ENCODE peak calls at places on chromosomes 5 and 9, in eight cellular contexts. H is fibroblast of the aortic adventitia; E is stimulated activated CD4-positive, alpha-beta T cell treated with anti-CD3 and anti-CD28 coated beads, Interleukin-2, amount 100 ng/mL, for 48 hours; N is HTR-8/SVneo; O is memory B cell; P is Caki2; U is KBM-7; M is OCI-LY7. C is an unnamed sample.

GRCh38 chr5:175876107-175876506 is 4.7 kb downstream of the CPLX2 start:
- DNase-seq in H (no peak), E (no peak), N (no peak), O (no peak), P (no peak), U (no peak), M (no peak), C (no peak)

GRCh38 chr9:31445357-31445756 is 939.1 kb upstream of the ACO1 start:
- DNase-seq in H (no peak), E (no peak), N (no peak), O (no peak), P (no peak), U (no peak), M (no peak), C (no peak)

GRCh38 chr5:93756372-93756771 is 15.0 kb upstream of the POU5F2 start:
- DNase-seq in H (no peak), E (no peak), N (no peak), O (no peak), P (no peak), U (no peak), M (no peak), C (no peak)

GRCh38 chr5:177312649-177313181 is 1.0 kb upstream of the MXD3 start:
- DNase-seq in H (no peak), E (no peak), N (peak; percentile 48), O (no peak), P (peak; percentile 83), U (peak; percentile 63), M (peak; percentile 92), C (no peak)

GRCh38 chr5:175340180-175340579 is 103.8 kb downstream of the DRD1 start:
- DNase-seq in H (no peak), E (no peak), N (no peak), O (no peak), P (no peak), U (no peak), M (no peak), C (no peak)

GRCh38 chr9:101469026-101469425 is 33.5 kb upstream of the ALDOB start:
- DNase-seq in H (no peak), E (no peak), N (no peak), O (no peak), P (peak; percentile 61), U (no peak), M (no peak), C (no peak)

GRCh38 chr5:173281910-173282309 is 46.3 kb downstream of the STC2 start:
- DNase-seq in H (peak; percentile 27), E (no peak), N (peak; percentile 46), O (no peak), P (peak; percentile 21), U (peak; percentile 39), M (peak; percentile 4), C (no peak)

GRCh38 chr5:174751154-174751990 is 27.0 kb downstream of the MSX2 start:
- DNase-seq in H (no peak), E (no peak), N (peak; percentile 25), O (no peak), P (peak; percentile 59), U (no peak), M (no peak), C (peak; percentile 30)

GRCh38 chr5:140875085-140876065 is at the start of gene PCDHA12:
- DNase-seq in H (no peak), E (no peak), N (peak; percentile 51), O (no peak), P (peak; percentile 6), U (no peak), M (no peak), C (peak; percentile 54)

GRCh38 chr9:78044886-78045285 is 13.3 kb upstream of the GNAQ start:
- DNase-seq in H (no peak), E (no peak), N (no peak), O (no peak), P (no peak), U (no peak), M (no peak), C (no peak)

GRCh38 chr5:29005386-29005785 is 1967.0 kb upstream of the CDH9 start:
- DNase-seq in H (no peak), E (no peak), N (no peak), O (no peak), P (peak; percentile 4), U (peak; percentile 7), M (no peak), C (no peak)

GRCh38 chr5:68872088-68872842 is 221.5 kb upstream of the SLC30A5 start:
- DNase-seq in H (no peak), E (no peak), N (no peak), O (no peak), P (no peak), U (no peak), M (no peak), C (no peak)

GRCh38 chr9:68585034-68585761 is 44.5 kb upstream of the TMEM252 start:
- DNase-seq in H (no peak), E (no peak), N (no peak), O (no peak), P (no peak), U (no peak), M (no peak), C (no peak)

GRCh38 chr5:141692919-141693848 is 11.2 kb upstream of the ARAP3 start:
- DNase-seq in H (peak; percentile 18), E (peak; percentile 68), N (no peak), O (no peak), P (peak; percentile 86), U (no peak), M (no peak), C (peak; percentile 31)

C was measured in RWPE1.